ENCODE peak calls at places on chromosomes 7 and 10, in nine cellular contexts. K is bronchial epithelial cell; U is GM23248; F is activated naive CD4-positive, alpha-beta T cell treated with anti-CD3 and anti-CD28 coated beads, Interleukin-2, amount 10 ng/mL, durations not matched to agents 7 days and 5 days; I is activated T-cell treated with anti-CD3 and anti-CD28 coated beads, Interleukin-2, amount 50 U/mL, for 72 hours; Z is GM04504; D is A172; H is Calu3; X is HTR-8/SVneo. W is an unnamed sample.

GRCh38 chr10:81251457-81252115 is 623.4 kb upstream of the NRG3 start:
- DNase-seq in D (no peak), U (no peak), K (no peak), H (peak; percentile 61), F (no peak), Z (no peak), I (no peak), X (no peak), W (no peak)

GRCh38 chr7:134355925-134356324 is 39.2 kb upstream of the SLC35B4 start:
- DNase-seq in F (no peak), U (peak; percentile 69), H (peak; percentile 44), D (no peak), X (no peak), K (no peak), Z (no peak), I (no peak), W (no peak)

GRCh38 chr7:2224491-2224928 is 8.2 kb downstream of the MAD1L1 start:
- DNase-seq in D (no peak), I (no peak), X (no peak), K (peak; percentile 5), Z (no peak), U (no peak), H (no peak), F (no peak), W (no peak)

GRCh38 chr7:137342340-137342739 is 1.2 kb downstream of the PTN start:
- DNase-seq in X (no peak), K (no peak), F (no peak), U (peak; percentile 13), I (no peak), D (no peak), Z (no peak), H (no peak), W (peak; percentile 38)

GRCh38 chr7:36390199-36391090 is 783 bp downstream of the ANLN start:
- DNase-seq in F (peak; percentile 68), I (peak; percentile 74), D (peak; percentile 91), U (peak; percentile 96), H (peak; percentile 98), X (peak; percentile 78), Z (peak; percentile 62), K (peak; percentile 85), W (peak; percentile 95)

GRCh38 chr10:29343607-29344038 is 54.8 kb downstream of the LYZL1 start:
- DNase-seq in I (no peak), Z (no peak), X (no peak), U (no peak), H (no peak), F (no peak), K (no peak), D (no peak), W (no peak)

GRCh38 chr10:88064608-88065383 is 201.4 kb downstream of the PTEN start:
- DNase-seq in Z (peak; percentile 63), H (no peak), D (no peak), X (no peak), K (no peak), I (peak; percentile 66), F (peak; percentile 50), U (peak; percentile 67), W (no peak)

GRCh38 chr10:101536800-101537199 is 51.3 kb downstream of the POLL start:
- DNase-seq in U (peak; percentile 56), X (no peak), H (no peak), K (peak; percentile 48), F (no peak), I (no peak), Z (no peak), D (no peak), W (no peak)

GRCh38 chr10:77637474-77637985 is at the start of gene KCNMA1:
- DNase-seq in Z (no peak), K (no peak), X (peak; percentile 51), F (no peak), D (peak; percentile 61), U (peak; percentile 61), H (peak; percentile 43), I (peak; percentile 18), W (peak; percentile 84)

GRCh38 chr10:126734015-126734414 is 63.5 kb upstream of the C10orf90 start:
- DNase-seq in F (no peak), I (no peak), U (peak; percentile 65), X (no peak), D (no peak), H (no peak), Z (no peak), K (peak; percentile 92), W (no peak)

GRCh38 chr7:156947120-156947843 is 2.2 kb upstream of the NOM1 start:
- DNase-seq in U (no peak), X (no peak), F (no peak), K (no peak), I (no peak), H (no peak), Z (no peak), D (no peak), W (no peak)

GRCh38 chr10:43341450-43341849 is 30.0 kb upstream of the FXYD4 start:
- DNase-seq in Z (no peak), H (no peak), I (no peak), F (no peak), K (no peak), X (no peak), U (no peak), D (no peak), W (no peak)

GRCh38 chr7:20514364-20514763 is 101.1 kb upstream of the ABCB5 start:
- DNase-seq in I (no peak), U (peak; percentile 25), H (peak; percentile 77), K (peak; percentile 79), F (no peak), X (peak; percentile 18), D (peak; percentile 97), Z (peak; percentile 9), W (peak; percentile 96)

GRCh38 chr10:106557053-106557452 is 607.5 kb downstream of the SORCS1 start:
- DNase-seq in Z (no peak), D (no peak), K (peak; percentile 42), H (no peak), X (no peak), U (peak; percentile 58), I (no peak), F (no peak), W (peak; percentile 17)

GRCh38 chr10:59245751-59246150 is 69.3 kb downstream of the PHYHIPL start:
- DNase-seq in X (no peak), F (no peak), H (no peak), U (no peak), D (no peak), I (no peak), K (no peak), Z (no peak), W (no peak)

GRCh38 chr10:29430101-29430500 is 141.2 kb downstream of the LYZL1 start:
- DNase-seq in Z (no peak), X (no peak), D (no peak), U (peak; percentile 33), I (no peak), H (no peak), K (no peak), F (no peak), W (no peak)

GRCh38 chr7:5701085-5701914 is 80.2 kb downstream of the RNF216 start:
- DNase-seq in F (peak; percentile 39), K (peak; percentile 84), D (peak; percentile 85), X (no peak), H (no peak), I (peak; percentile 70), U (no peak), Z (no peak), W (peak; percentile 42)

GRCh38 chr10:49615213-49615612 is 1.4 kb downstream of the CHAT start:
- DNase-seq in F (no peak), I (no peak), U (no peak), D (no peak), Z (no peak), H (no peak), K (no peak), X (no peak), W (no peak)